ENCODE peak calls at places on chromosome 19, in ten cellular contexts. I, J, G, A, E, U, W, X, K and S are unnamed samples.
A peak's percentile ranks its signal among the peaks of the same experiment; 100 is the strongest.

GRCh38 chr19:38736413-38737280 is 7.6 kb downstream of the CAPN12 start:
- DNase-seq in I (no peak), J (no peak), G (peak; percentile 76), A (peak; percentile 83), E (peak; percentile 99), U (peak; percentile 90), W (peak; percentile 60), X (no peak), K (peak; percentile 36), S (no peak)

GRCh38 chr19:38978315-38978689 is 2.8 kb upstream of the FBXO17 start:
- DNase-seq in I (no peak), J (no peak), G (no peak), A (no peak), E (no peak), U (no peak), W (no peak), X (no peak), K (no peak), S (no peak)

GRCh38 chr19:41689993-41690800 is 2.1 kb upstream of the CEACAM7 start:
- DNase-seq in I (no peak), J (no peak), G (no peak), A (no peak), E (no peak), U (no peak), W (no peak), X (no peak), K (no peak), S (no peak)

GRCh38 chr19:40191836-40192646 is 815 bp downstream of the MAP3K10 start:
- DNase-seq in I (no peak), J (peak; percentile 35), G (peak; percentile 61), A (no peak), E (peak; percentile 83), U (peak; percentile 77), W (peak; percentile 36), X (peak; percentile 25), K (no peak), S (no peak)

GRCh38 chr19:41564515-41565383 is 11.2 kb upstream of the CEACAM21 start:
- DNase-seq in I (no peak), J (no peak), G (peak; percentile 30), A (no peak), E (no peak), U (no peak), W (no peak), X (peak; percentile 6), K (no peak), S (no peak)

GRCh38 chr19:18871543-18871942 is 24.4 kb downstream of the CERS1 start:
- DNase-seq in I (no peak), J (no peak), G (no peak), A (no peak), E (no peak), U (no peak), W (no peak), X (no peak), K (no peak), S (no peak)

GRCh38 chr19:604355-604754 is 14.7 kb downstream of the HCN2 start:
- DNase-seq in I (no peak), J (no peak), G (no peak), A (no peak), E (peak; percentile 76), U (peak; percentile 51), W (no peak), X (no peak), K (no peak), S (no peak)

GRCh38 chr19:13301627-13302334 is 151.6 kb downstream of the IER2 start:
- DNase-seq in I (no peak), J (no peak), G (no peak), A (no peak), E (no peak), U (no peak), W (no peak), X (no peak), K (no peak), S (no peak)

GRCh38 chr19:18863843-18864362 is 32.1 kb downstream of the CERS1 start:
- DNase-seq in I (no peak), J (no peak), G (no peak), A (no peak), E (no peak), U (peak; percentile 78), W (peak; percentile 46), X (no peak), K (no peak), S (no peak)

GRCh38 chr19:40006273-40006691 is 9.4 kb downstream of the ZNF546 start:
- DNase-seq in I (peak; percentile 100), J (peak; percentile 51), G (no peak), A (no peak), E (peak; percentile 57), U (no peak), W (no peak), X (peak; percentile 84), K (no peak), S (no peak)

GRCh38 chr19:32450217-32450616 is 44.6 kb downstream of the DPY19L3 start:
- DNase-seq in I (no peak), J (no peak), G (no peak), A (no peak), E (no peak), U (no peak), W (no peak), X (no peak), K (no peak), S (no peak)

GRCh38 chr19:55336101-55336500 is 3.6 kb upstream of the KMT5C start:
- DNase-seq in I (no peak), J (no peak), G (no peak), A (no peak), E (no peak), U (no peak), W (no peak), X (no peak), K (no peak), S (no peak)

GRCh38 chr19:347946-348861 is 3.6 kb upstream of the MIER2 start:
- DNase-seq in I (no peak), J (peak; percentile 7), G (no peak), A (no peak), E (no peak), U (no peak), W (no peak), X (peak; percentile 14), K (no peak), S (no peak)

GRCh38 chr19:7829162-7829520 is 877 bp upstream of the EVI5L start:
- DNase-seq in I (no peak), J (no peak), G (no peak), A (no peak), E (no peak), U (no peak), W (no peak), X (no peak), K (no peak), S (no peak)

GRCh38 chr19:54692294-54692615 is 29.5 kb downstream of the LILRB4 start:
- DNase-seq in I (no peak), J (no peak), G (no peak), A (no peak), E (no peak), U (no peak), W (no peak), X (no peak), K (no peak), S (no peak)

GRCh38 chr19:30669329-30670010 is 297.3 kb downstream of the ZNF536 start:
- DNase-seq in I (peak; percentile 33), J (peak; percentile 48), G (peak; percentile 76), A (peak; percentile 63), E (peak; percentile 61), U (no peak), W (peak; percentile 77), X (peak; percentile 41), K (no peak), S (no peak)

GRCh38 chr19:27972291-27973040 is 1240.5 kb downstream of the UQCRFS1 start:
- DNase-seq in I (no peak), J (peak; percentile 7), G (no peak), A (no peak), E (no peak), U (no peak), W (no peak), X (peak; percentile 17), K (no peak), S (no peak)

GRCh38 chr19:13082192-13083007 is 20.3 kb downstream of the LYL1 start:
- DNase-seq in I (no peak), J (peak; percentile 55), G (peak; percentile 48), A (no peak), E (peak; percentile 41), U (no peak), W (no peak), X (peak; percentile 58), K (no peak), S (no peak)

DNA sequence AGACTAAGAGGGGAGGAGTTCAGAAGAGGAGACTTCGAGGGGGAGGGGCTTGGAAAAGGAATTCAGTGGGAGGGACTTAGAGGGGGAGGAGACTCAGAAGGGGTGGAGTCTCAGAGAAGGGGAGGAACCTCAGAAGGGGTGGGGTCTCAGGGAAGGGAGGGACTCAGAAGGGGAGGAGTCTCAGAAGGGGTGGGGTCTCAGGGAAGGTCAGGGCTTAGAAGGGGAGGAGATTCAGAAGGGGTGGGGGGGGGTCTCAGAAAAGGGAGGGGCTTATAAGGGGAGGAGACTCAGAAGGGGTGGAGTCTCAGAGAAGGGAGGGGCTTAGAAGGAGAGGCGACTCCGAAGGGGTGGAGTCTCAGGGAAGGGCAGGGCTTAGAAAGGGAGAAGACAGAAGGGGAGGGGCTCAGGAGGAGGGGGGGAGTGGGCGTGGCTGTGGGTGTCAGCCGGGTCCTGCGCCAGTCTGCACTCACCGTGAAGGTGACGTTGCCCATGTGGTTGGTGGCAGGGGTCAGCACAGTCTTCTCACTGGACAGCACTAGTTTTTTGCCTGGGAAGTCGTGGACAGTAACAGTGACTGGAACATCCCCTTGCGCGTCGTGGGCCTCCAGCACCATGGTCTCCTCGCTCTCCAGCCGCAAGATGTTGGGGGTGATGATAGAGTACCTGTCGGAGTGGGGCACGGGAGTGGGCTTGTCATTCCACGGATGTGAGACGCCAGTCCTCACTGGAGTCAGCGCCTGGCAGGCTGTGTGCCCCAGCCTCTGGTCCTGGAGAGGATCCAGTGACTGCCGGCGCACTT is 1.5 kb downstream of the C3 start:
- DNase-seq in I (no peak), J (peak; percentile 66), G (peak; percentile 9), A (no peak), E (peak; percentile 99), U (no peak), W (peak; percentile 50), X (peak; percentile 75), K (no peak), S (no peak)
- H3K4me3 ChIP-seq in I (no peak overlapping the region), J (peak overlapping the region; percentile 71), G (no peak overlapping the region), A (peak overlapping the region; percentile 29), E (peak overlapping the region; percentile 37), U (peak overlapping the region; percentile 1), W (no peak overlapping the region), X (peak overlapping the region; percentile 94), K (no peak overlapping the region), S (no peak overlapping the region)

GRCh38 chr19:2424686-2425621 is 2.4 kb downstream of the TIMM13 start:
- DNase-seq in I (no peak), J (peak; percentile 81), G (peak; percentile 65), A (peak; percentile 30), E (no peak), U (peak; percentile 90), W (peak; percentile 67), X (peak; percentile 75), K (peak; percentile 67), S (no peak)
- TF ChIP-seq CTCF in I (no peak), J (peak; percentile 41), G (peak; percentile 43), A (no peak), E (no peak), U (no peak), W (peak; percentile 32), X (peak; percentile 26), K (peak; percentile 23), S (no peak)

GRCh38 chr19:17751103-17751911 is at the start of gene FCHO1:
- DNase-seq in I (no peak), J (no peak), G (no peak), A (peak; percentile 51), E (peak; percentile 78), U (no peak), W (no peak), X (no peak), K (no peak), S (peak; percentile 85)
- H3K4me3 ChIP-seq in I (no peak within 1 kb of the TSS), J (no peak within 1 kb of the TSS), G (no peak within 1 kb of the TSS), A (peak within 1 kb of the TSS; percentile 27), E (peak within 1 kb of the TSS; percentile 70), U (no peak within 1 kb of the TSS), W (no peak within 1 kb of the TSS), X (no peak within 1 kb of the TSS), K (no peak within 1 kb of the TSS), S (peak within 1 kb of the TSS; percentile 53)

GRCh38 chr19:4264812-4265211 is 14.3 kb upstream of the SHD start:
- DNase-seq in I (no peak), J (no peak), G (no peak), A (no peak), E (no peak), U (no peak), W (no peak), X (no peak), K (no peak), S (no peak)
- TF ChIP-seq CTCF in I (no peak), J (no peak), G (no peak), A (no peak), E (no peak), U (no peak), W (no peak), X (no peak), K (no peak), S (no peak)